ENCODE peak calls at places on chromosomes 2 and 18, in nine cellular contexts. Y is GM19239; Q is anterior cingulate cortex; K is CD4-positive, alpha-beta memory T cell; N is NCI-H345; X is AG09319; R is AG08395; J is activated naive CD8-positive, alpha-beta T cell treated with anti-CD3 and anti-CD28 coated beads, Interleukin-2, amount 50 U/mL, for 24 hours; U is A673. D is an unnamed sample.

GRCh38 chr2:173957517-173957916 is 7.7 kb downstream of the SP3 start:
- DNase-seq in Y (no peak), Q (no peak), K (no peak), N (no peak), X (no peak), R (no peak), J (no peak), U (no peak), D (no peak)

GRCh38 chr2:108253106-108253505 is 13.3 kb downstream of the SULT1C3 start:
- DNase-seq in Y (no peak), Q (no peak), K (no peak), N (no peak), X (no peak), R (no peak), J (no peak), U (no peak), D (no peak)

GRCh38 chr2:225164406-225165048 is 122.3 kb upstream of the DOCK10 start:
- DNase-seq in Y (no peak), Q (no peak), K (no peak), N (no peak), X (no peak), R (peak), J (no peak), U (no peak), D (peak)

GRCh38 chr18:50203801-50204604 is 9.1 kb upstream of the MYO5B start:
- DNase-seq in Y (no peak), Q (peak), K (no peak), N (peak), X (no peak), R (peak), J (peak), U (peak), D (peak)

GRCh38 chr2:38709515-38710194 is 41.5 kb downstream of the SRSF7 start:
- DNase-seq in Y (no peak), Q (no peak), K (peak), N (no peak), X (no peak), R (no peak), J (peak), U (no peak), D (no peak)

GRCh38 chr2:142874293-142874814 is 3.1 kb upstream of the KYNU start:
- DNase-seq in Y (no peak), Q (no peak), K (no peak), N (no peak), X (peak), R (peak), J (no peak), U (peak), D (peak)

GRCh38 chr2:236012155-236012554 is 156.0 kb downstream of the GBX2 start:
- DNase-seq in Y (no peak), Q (no peak), K (no peak), N (no peak), X (no peak), R (no peak), J (no peak), U (no peak), D (no peak)

GRCh38 chr2:119178811-119179601 is 20.5 kb upstream of the C1QL2 start:
- DNase-seq in Y (no peak), Q (no peak), K (no peak), N (no peak), X (no peak), R (peak), J (no peak), U (no peak), D (no peak)

GRCh38 chr2:54945401-54946219 is 104.6 kb downstream of the RTN4 start:
- DNase-seq in Y (no peak), Q (peak), K (no peak), N (no peak), X (peak), R (peak), J (peak), U (no peak), D (peak)

GRCh38 chr2:15733867-15734765 is 142.4 kb downstream of the DDX1 start:
- DNase-seq in Y (no peak), Q (no peak), K (no peak), N (no peak), X (no peak), R (no peak), J (no peak), U (no peak), D (peak)

GRCh38 chr18:36294031-36294430 is 3.5 kb upstream of the FHOD3 start:
- DNase-seq in Y (no peak), Q (no peak), K (no peak), N (no peak), X (no peak), R (peak), J (no peak), U (no peak), D (peak)

GRCh38 chr18:60050821-60051220 is 151.0 kb downstream of the PMAIP1 start:
- DNase-seq in Y (no peak), Q (no peak), K (no peak), N (no peak), X (no peak), R (no peak), J (no peak), U (no peak), D (no peak)

GRCh38 chr2:66559672-66560071 is 124.7 kb downstream of the MEIS1 start:
- DNase-seq in Y (no peak), Q (no peak), K (no peak), N (no peak), X (no peak), R (no peak), J (no peak), U (no peak), D (no peak)

GRCh38 chr2:227052879-227053278 is 111.1 kb downstream of the COL4A4 start:
- DNase-seq in Y (no peak), Q (no peak), K (no peak), N (peak), X (no peak), R (no peak), J (no peak), U (peak), D (no peak)

GRCh38 chr18:5106730-5107129 is 90.3 kb downstream of the AKAIN1 start:
- DNase-seq in Y (no peak), Q (no peak), K (no peak), N (peak), X (no peak), R (no peak), J (no peak), U (no peak), D (no peak)

GRCh38 chr18:49023281-49023937 is 72.6 kb upstream of the SMAD7 start:
- DNase-seq in Y (no peak), Q (no peak), K (no peak), N (no peak), X (no peak), R (no peak), J (no peak), U (no peak), D (no peak)

GRCh38 chr2:162424816-162425215 is 80.9 kb downstream of the GCA start:
- DNase-seq in Y (no peak), Q (no peak), K (no peak), N (no peak), X (no peak), R (no peak), J (no peak), U (no peak), D (no peak)

GRCh38 chr2:10344105-10345066 is 41.7 kb downstream of the HPCAL1 start:
- DNase-seq in Y (no peak), Q (no peak), K (no peak), N (no peak), X (no peak), R (peak), J (no peak), U (no peak), D (no peak)

GRCh38 chr2:215396595-215397313 is 39.1 kb downstream of the FN1 start:
- DNase-seq in Y (no peak), Q (no peak), K (no peak), N (no peak), X (peak), R (peak), J (no peak), U (peak), D (no peak)

GRCh38 chr2:74554821-74555531 is 456 bp downstream of the DOK1 start:
- DNase-seq in Y (peak), Q (no peak), K (peak), N (no peak), X (no peak), R (no peak), J (peak), U (peak), D (no peak)

GRCh38 chr2:152475982-152476381 is 141.0 kb downstream of the FMNL2 start:
- DNase-seq in Y (no peak), Q (no peak), K (no peak), N (no peak), X (no peak), R (no peak), J (no peak), U (no peak), D (peak)

GRCh38 chr2:108367014-108367413 is 10.7 kb upstream of the SULT1C4 start:
- DNase-seq in Y (no peak), Q (no peak), K (no peak), N (no peak), X (no peak), R (no peak), J (no peak), U (no peak), D (no peak)

GRCh38 chr2:191620144-191620543 is 57.8 kb upstream of the NABP1 start:
- DNase-seq in Y (no peak), Q (no peak), K (no peak), N (no peak), X (no peak), R (peak), J (no peak), U (no peak), D (peak)

GRCh38 chr2:207766697-207767460 is 2.8 kb downstream of the FZD5 start:
- DNase-seq in Y (no peak), Q (no peak), K (no peak), N (no peak), X (no peak), R (no peak), J (no peak), U (no peak), D (no peak)

GRCh38 chr2:129337076-129337475 is 642.4 kb upstream of the RAB6C start:
- DNase-seq in Y (no peak), Q (no peak), K (no peak), N (no peak), X (no peak), R (no peak), J (no peak), U (no peak), D (no peak)

GRCh38 chr2:223102040-223102899 is 50.3 kb downstream of the KCNE4 start:
- DNase-seq in Y (no peak), Q (no peak), K (no peak), N (no peak), X (no peak), R (no peak), J (no peak), U (peak), D (no peak)

D was measured in foreskin fibroblast.